ENCODE peak calls at places on chromosomes 6 and 20, in five cellular contexts. Y is D341Med; G is stimulated activated CD4-positive, alpha-beta T cell treated with anti-CD3 and anti-CD28 coated beads, Interleukin-12 subunit alpha, Interleukin-12 subunit beta, amount 100 ng/mL, for 48 hours; P is G401; K is Panc1. Z is an unnamed sample.

GRCh38 chr20:46757754-46758678 is 48.6 kb downstream of the SLC2A10 start:
- DNase-seq in Y (peak; percentile 79), G (peak; percentile 50), P (peak; percentile 21), K (no peak), Z (no peak)

GRCh38 chr6:42729731-42730130 is 7.3 kb upstream of the PRPH2 start:
- DNase-seq in Y (no peak), G (no peak), P (no peak), K (no peak), Z (no peak)

GRCh38 chr20:49420292-49420691 is 62.2 kb downstream of the KCNB1 start:
- DNase-seq in Y (no peak), G (no peak), P (no peak), K (no peak), Z (no peak)

GRCh38 chr20:50110141-50111047 is 2.6 kb downstream of the UBE2V1 start:
- DNase-seq in Y (no peak), G (peak; percentile 42), P (no peak), K (no peak), Z (no peak)

GRCh38 chr6:101918476-101918875 is 525.0 kb downstream of the GRIK2 start:
- DNase-seq in Y (no peak), G (no peak), P (no peak), K (no peak), Z (peak; percentile 66)

GRCh38 chr6:113047148-113047547 is 700.0 kb downstream of the RFPL4B start:
- DNase-seq in Y (no peak), G (no peak), P (no peak), K (no peak), Z (no peak)

GRCh38 chr20:49349078-49349477 is 71.2 kb upstream of the ZNFX1 start:
- DNase-seq in Y (no peak), G (no peak), P (no peak), K (no peak), Z (no peak)

GRCh38 chr20:26163890-26164289 is 467.2 kb upstream of the ZNF337 start:
- DNase-seq in Y (no peak), G (no peak), P (peak; percentile 11), K (no peak), Z (no peak)

GRCh38 chr6:152368761-152369624 is 268.2 kb downstream of the SYNE1 start:
- DNase-seq in Y (peak; percentile 37), G (no peak), P (peak; percentile 33), K (no peak), Z (no peak)